ENCODE peak calls at places on chromosomes 6 and 20, in seven cellular contexts. One of them, this sample, is unnamed.

GRCh38 chr6:17042422-17043147 is 59.3 kb upstream of the STMND1 start:
- DNase-seq in BJ: no peak
- DNase-seq in Calu3: peak; percentile 65
- DNase-seq in hepatocyte: peak; percentile 84
- DNase-seq in DMS153: no peak
- DNase-seq in sciatic nerve: no peak
- DNase-seq in GM18507: no peak
- DNase-seq in this sample: no peak

GRCh38 chr6:20266851-20267608 is 54.8 kb upstream of the MBOAT1 start:
- DNase-seq in GM18507: no peak
- DNase-seq in BJ: no peak
- DNase-seq in hepatocyte: no peak
- DNase-seq in DMS153: no peak
- DNase-seq in Calu3: peak; percentile 80
- DNase-seq in sciatic nerve: no peak
- DNase-seq in this sample: no peak

GRCh38 chr6:42979523-42980177 is 669 bp upstream of the PEX6 start:
- DNase-seq in DMS153: no peak
- DNase-seq in hepatocyte: peak; percentile 30
- DNase-seq in sciatic nerve: no peak
- DNase-seq in GM18507: no peak
- DNase-seq in BJ: no peak
- DNase-seq in Calu3: no peak
- DNase-seq in this sample: no peak

GRCh38 chr20:47370850-47371782 is 14.6 kb upstream of the ZMYND8 start:
- DNase-seq in DMS153: no peak
- DNase-seq in GM18507: no peak
- DNase-seq in BJ: no peak
- DNase-seq in Calu3: no peak
- DNase-seq in sciatic nerve: no peak
- DNase-seq in hepatocyte: no peak
- DNase-seq in this sample: no peak

GRCh38 chr6:143027058-143027457 is 33.6 kb upstream of the AIG1 start:
- DNase-seq in DMS153: no peak
- DNase-seq in GM18507: no peak
- DNase-seq in sciatic nerve: no peak
- DNase-seq in Calu3: peak; percentile 15
- DNase-seq in BJ: no peak
- DNase-seq in hepatocyte: peak; percentile 20
- DNase-seq in this sample: peak; percentile 23

GRCh38 chr6:89297695-89298351 is 17.3 kb downstream of the GABRR2 start:
- DNase-seq in DMS153: no peak
- DNase-seq in sciatic nerve: no peak
- DNase-seq in GM18507: peak; percentile 65
- DNase-seq in hepatocyte: peak; percentile 64
- DNase-seq in Calu3: peak; percentile 90
- DNase-seq in BJ: peak; percentile 92
- DNase-seq in this sample: no peak

GRCh38 chr6:126145386-126145785 is 159.0 kb downstream of the TRMT11 start:
- DNase-seq in DMS153: no peak
- DNase-seq in sciatic nerve: no peak
- DNase-seq in GM18507: no peak
- DNase-seq in BJ: no peak
- DNase-seq in hepatocyte: no peak
- DNase-seq in Calu3: no peak
- DNase-seq in this sample: no peak

GRCh38 chr20:20407891-20408805 is 40.2 kb downstream of the INSM1 start:
- DNase-seq in Calu3: no peak
- DNase-seq in GM18507: no peak
- DNase-seq in DMS153: no peak
- DNase-seq in hepatocyte: no peak
- DNase-seq in BJ: no peak
- DNase-seq in sciatic nerve: no peak
- DNase-seq in this sample: no peak

GRCh38 chr20:25051386-25052155 is 6.4 kb downstream of the ACSS1 start:
- DNase-seq in Calu3: no peak
- DNase-seq in hepatocyte: no peak
- DNase-seq in sciatic nerve: peak; percentile 49
- DNase-seq in DMS153: no peak
- DNase-seq in BJ: no peak
- DNase-seq in GM18507: no peak
- DNase-seq in this sample: no peak

GRCh38 chr6:125867483-125867935 is 76.7 kb downstream of the NCOA7 start:
- DNase-seq in hepatocyte: peak; percentile 25
- DNase-seq in GM18507: no peak
- DNase-seq in sciatic nerve: no peak
- DNase-seq in DMS153: peak; percentile 34
- DNase-seq in BJ: peak; percentile 68
- DNase-seq in Calu3: peak; percentile 69
- DNase-seq in this sample: no peak

GRCh38 chr6:107153061-107153460 is 37.7 kb upstream of the BEND3 start:
- DNase-seq in sciatic nerve: no peak
- DNase-seq in hepatocyte: peak; percentile 14
- DNase-seq in BJ: peak; percentile 4
- DNase-seq in DMS153: peak; percentile 87
- DNase-seq in Calu3: no peak
- DNase-seq in GM18507: no peak
- DNase-seq in this sample: no peak

GRCh38 chr20:36167826-36168634 is 13.5 kb downstream of the EPB41L1 start:
- DNase-seq in hepatocyte: no peak
- DNase-seq in Calu3: peak; percentile 36
- DNase-seq in BJ: no peak
- DNase-seq in DMS153: no peak
- DNase-seq in GM18507: no peak
- DNase-seq in sciatic nerve: no peak
- DNase-seq in this sample: no peak

GRCh38 chr6:156848123-156848522 is 70.9 kb downstream of the ARID1B start:
- DNase-seq in DMS153: no peak
- DNase-seq in GM18507: no peak
- DNase-seq in Calu3: no peak
- DNase-seq in BJ: no peak
- DNase-seq in hepatocyte: no peak
- DNase-seq in sciatic nerve: no peak
- DNase-seq in this sample: no peak

GRCh38 chr6:155200012-155200411 is 63.8 kb upstream of the CLDN20 start:
- DNase-seq in DMS153: no peak
- DNase-seq in Calu3: no peak
- DNase-seq in GM18507: no peak
- DNase-seq in hepatocyte: no peak
- DNase-seq in BJ: no peak
- DNase-seq in sciatic nerve: no peak
- DNase-seq in this sample: no peak

GRCh38 chr6:143961868-143962643 is 46.0 kb downstream of the PLAGL1 start:
- DNase-seq in DMS153: no peak
- DNase-seq in sciatic nerve: no peak
- DNase-seq in Calu3: no peak
- DNase-seq in hepatocyte: no peak
- DNase-seq in BJ: no peak
- DNase-seq in GM18507: no peak
- DNase-seq in this sample: no peak

GRCh38 chr6:139538366-139538765 is 163.9 kb upstream of the CITED2 start:
- DNase-seq in Calu3: no peak
- DNase-seq in GM18507: no peak
- DNase-seq in sciatic nerve: no peak
- DNase-seq in BJ: no peak
- DNase-seq in DMS153: no peak
- DNase-seq in hepatocyte: no peak
- DNase-seq in this sample: no peak

GRCh38 chr6:47631248-47632196 is 66.9 kb upstream of the ADGRF4 start:
- DNase-seq in hepatocyte: peak; percentile 55
- DNase-seq in sciatic nerve: no peak
- DNase-seq in BJ: peak; percentile 5
- DNase-seq in GM18507: no peak
- DNase-seq in Calu3: no peak
- DNase-seq in DMS153: peak; percentile 49
- DNase-seq in this sample: no peak

GRCh38 chr6:68042339-68043121 is 592.6 kb upstream of the ADGRB3 start:
- DNase-seq in Calu3: no peak
- DNase-seq in BJ: no peak
- DNase-seq in hepatocyte: no peak
- DNase-seq in GM18507: no peak
- DNase-seq in DMS153: no peak
- DNase-seq in sciatic nerve: no peak
- DNase-seq in this sample: no peak

GRCh38 chr20:4091332-4092135 is 76.2 kb upstream of the RNF24 start:
- DNase-seq in BJ: no peak
- DNase-seq in GM18507: no peak
- DNase-seq in sciatic nerve: no peak
- DNase-seq in DMS153: peak; percentile 14
- DNase-seq in Calu3: peak; percentile 69
- DNase-seq in hepatocyte: peak; percentile 74
- DNase-seq in this sample: no peak

GRCh38 chr6:6584310-6585002 is 4.1 kb upstream of the LY86 start:
- DNase-seq in BJ: no peak
- DNase-seq in Calu3: no peak
- DNase-seq in DMS153: no peak
- DNase-seq in GM18507: no peak
- DNase-seq in sciatic nerve: no peak
- DNase-seq in hepatocyte: no peak
- DNase-seq in this sample: no peak

GRCh38 chr6:73340048-73340447 is 14.0 kb downstream of the DPPA5 start:
- DNase-seq in Calu3: no peak
- DNase-seq in hepatocyte: no peak
- DNase-seq in GM18507: no peak
- DNase-seq in DMS153: no peak
- DNase-seq in sciatic nerve: no peak
- DNase-seq in BJ: no peak
- DNase-seq in this sample: no peak

GRCh38 chr6:119179062-119179461 is 100.6 kb upstream of the FAM184A start:
- DNase-seq in hepatocyte: no peak
- DNase-seq in Calu3: no peak
- DNase-seq in DMS153: no peak
- DNase-seq in GM18507: no peak
- DNase-seq in BJ: no peak
- DNase-seq in sciatic nerve: no peak
- DNase-seq in this sample: no peak

GRCh38 chr6:111874030-111874425 is 776 bp upstream of the FYN start:
- DNase-seq in BJ: no peak
- DNase-seq in DMS153: no peak
- DNase-seq in Calu3: peak; percentile 15
- DNase-seq in hepatocyte: no peak
- DNase-seq in GM18507: no peak
- DNase-seq in sciatic nerve: no peak
- DNase-seq in this sample: peak; percentile 56

GRCh38 chr6:144955853-144956252 is 670.7 kb downstream of the UTRN start:
- DNase-seq in GM18507: no peak
- DNase-seq in sciatic nerve: no peak
- DNase-seq in BJ: no peak
- DNase-seq in hepatocyte: no peak
- DNase-seq in Calu3: no peak
- DNase-seq in DMS153: no peak
- DNase-seq in this sample: no peak

GRCh38 chr20:63121749-63122405 is 94.1 kb downstream of the YTHDF1 start:
- DNase-seq in Calu3: no peak
- DNase-seq in sciatic nerve: peak; percentile 34
- DNase-seq in DMS153: no peak
- DNase-seq in hepatocyte: no peak
- DNase-seq in BJ: no peak
- DNase-seq in GM18507: no peak
- DNase-seq in this sample: no peak

GRCh38 chr6:41733707-41734665 is 1.4 kb downstream of the TFEB start:
- DNase-seq in BJ: no peak
- DNase-seq in sciatic nerve: peak; percentile 85
- DNase-seq in GM18507: peak; percentile 82
- DNase-seq in hepatocyte: peak; percentile 93
- DNase-seq in Calu3: peak; percentile 63
- DNase-seq in DMS153: peak; percentile 72
- DNase-seq in this sample: peak; percentile 48

GRCh38 chr6:26328265-26328844 is 36.6 kb upstream of the BTN3A2 start:
- DNase-seq in BJ: no peak
- DNase-seq in Calu3: peak; percentile 13
- DNase-seq in sciatic nerve: no peak
- DNase-seq in hepatocyte: no peak
- DNase-seq in GM18507: no peak
- DNase-seq in DMS153: no peak
- DNase-seq in this sample: no peak

GRCh38 chr6:29946787-29947186 is 4.5 kb downstream of the HLA-A start:
- DNase-seq in hepatocyte: no peak
- DNase-seq in BJ: no peak
- DNase-seq in GM18507: no peak
- DNase-seq in Calu3: no peak
- DNase-seq in sciatic nerve: no peak
- DNase-seq in DMS153: no peak
- DNase-seq in this sample: no peak

GRCh38 chr6:43937236-43938177 is 167.5 kb downstream of the VEGFA start:
- DNase-seq in BJ: no peak
- DNase-seq in sciatic nerve: peak; percentile 46
- DNase-seq in Calu3: no peak
- DNase-seq in hepatocyte: peak; percentile 63
- DNase-seq in DMS153: no peak
- DNase-seq in GM18507: no peak
- DNase-seq in this sample: no peak

GRCh38 chr6:6901205-6901719 is 206.5 kb upstream of the RREB1 start:
- DNase-seq in Calu3: no peak
- DNase-seq in sciatic nerve: no peak
- DNase-seq in BJ: no peak
- DNase-seq in hepatocyte: no peak
- DNase-seq in GM18507: no peak
- DNase-seq in DMS153: no peak
- DNase-seq in this sample: no peak

GRCh38 chr6:112524071-112524470 is 176.9 kb downstream of the RFPL4B start:
- DNase-seq in GM18507: no peak
- DNase-seq in DMS153: no peak
- DNase-seq in Calu3: no peak
- DNase-seq in sciatic nerve: no peak
- DNase-seq in BJ: no peak
- DNase-seq in hepatocyte: no peak
- DNase-seq in this sample: no peak

GRCh38 chr6:31901953-31902643 is at the start of gene ZBTB12:
- DNase-seq in GM18507: peak; percentile 81
- DNase-seq in DMS153: peak; percentile 92
- DNase-seq in hepatocyte: peak; percentile 98
- DNase-seq in sciatic nerve: peak; percentile 95
- DNase-seq in BJ: peak; percentile 74
- DNase-seq in Calu3: peak; percentile 99
- DNase-seq in this sample: peak; percentile 79

GRCh38 chr6:35283361-35283760 is 14.3 kb upstream of the DEF6 start:
- DNase-seq in sciatic nerve: no peak
- DNase-seq in hepatocyte: no peak
- DNase-seq in BJ: no peak
- DNase-seq in DMS153: no peak
- DNase-seq in Calu3: no peak
- DNase-seq in GM18507: no peak
- DNase-seq in this sample: no peak

This sample was measured in effector CD8-positive, alpha-beta T cell.